ENCODE peak calls at places on chromosomes 7 and 10, in ten cellular contexts. One of them, this sample, is unnamed.

GRCh38 chr7:135672560-135673359 is 10.4 kb downstream of the STMP1 start:
- DNase-seq in HFF-Myc: peak; percentile 77
- DNase-seq in lower lobe of right lung: no peak
- DNase-seq in CD8-positive, alpha-beta T cell: no peak
- DNase-seq in fibroblast of lung: peak; percentile 76
- DNase-seq in spleen: no peak
- DNase-seq in left lung: no peak
- DNase-seq in transverse colon: no peak
- DNase-seq in HepG2: peak; percentile 48
- DNase-seq in endothelial cell: peak; percentile 28
- DNase-seq in this sample: no peak

GRCh38 chr10:44985175-44985681 is 6.6 kb upstream of the DEPP1 start:
- DNase-seq in lower lobe of right lung: no peak
- DNase-seq in fibroblast of lung: no peak
- DNase-seq in CD8-positive, alpha-beta T cell: no peak
- DNase-seq in spleen: no peak
- DNase-seq in left lung: no peak
- DNase-seq in transverse colon: no peak
- DNase-seq in HFF-Myc: no peak
- DNase-seq in HepG2: no peak
- DNase-seq in endothelial cell: no peak
- DNase-seq in this sample: no peak

GRCh38 chr7:27917774-27918314 is 177.9 kb downstream of the TAX1BP1 start:
- DNase-seq in HFF-Myc: no peak
- DNase-seq in endothelial cell: no peak
- DNase-seq in lower lobe of right lung: no peak
- DNase-seq in fibroblast of lung: peak; percentile 87
- DNase-seq in CD8-positive, alpha-beta T cell: no peak
- DNase-seq in transverse colon: no peak
- DNase-seq in HepG2: peak; percentile 19
- DNase-seq in left lung: no peak
- DNase-seq in spleen: no peak
- DNase-seq in this sample: no peak

GRCh38 chr10:44993226-44993921 is 7.3 kb upstream of the ZNF22 start:
- DNase-seq in HFF-Myc: no peak
- DNase-seq in left lung: no peak
- DNase-seq in CD8-positive, alpha-beta T cell: no peak
- DNase-seq in endothelial cell: peak; percentile 1
- DNase-seq in spleen: no peak
- DNase-seq in fibroblast of lung: no peak
- DNase-seq in transverse colon: no peak
- DNase-seq in lower lobe of right lung: no peak
- DNase-seq in HepG2: no peak
- DNase-seq in this sample: no peak

GRCh38 chr7:130593033-130593432 is 75.5 kb downstream of the COPG2 start:
- DNase-seq in transverse colon: no peak
- DNase-seq in CD8-positive, alpha-beta T cell: no peak
- DNase-seq in lower lobe of right lung: no peak
- DNase-seq in endothelial cell: no peak
- DNase-seq in left lung: no peak
- DNase-seq in spleen: no peak
- DNase-seq in fibroblast of lung: peak; percentile 2
- DNase-seq in HFF-Myc: no peak
- DNase-seq in HepG2: no peak
- DNase-seq in this sample: no peak

GRCh38 chr7:81877890-81878289 is 108.0 kb upstream of the HGF start:
- DNase-seq in spleen: no peak
- DNase-seq in transverse colon: no peak
- DNase-seq in CD8-positive, alpha-beta T cell: no peak
- DNase-seq in left lung: no peak
- DNase-seq in lower lobe of right lung: no peak
- DNase-seq in HFF-Myc: no peak
- DNase-seq in fibroblast of lung: no peak
- DNase-seq in HepG2: no peak
- DNase-seq in endothelial cell: no peak
- DNase-seq in this sample: no peak

GRCh38 chr7:156379242-156380070 is 261.1 kb upstream of the RNF32 start:
- DNase-seq in HFF-Myc: no peak
- DNase-seq in endothelial cell: no peak
- DNase-seq in CD8-positive, alpha-beta T cell: no peak
- DNase-seq in HepG2: peak; percentile 83
- DNase-seq in spleen: no peak
- DNase-seq in transverse colon: no peak
- DNase-seq in lower lobe of right lung: peak; percentile 64
- DNase-seq in left lung: peak; percentile 56
- DNase-seq in fibroblast of lung: no peak
- DNase-seq in this sample: no peak

GRCh38 chr10:83489161-83489560 is 650.1 kb upstream of the GHITM start:
- DNase-seq in CD8-positive, alpha-beta T cell: no peak
- DNase-seq in transverse colon: no peak
- DNase-seq in left lung: no peak
- DNase-seq in spleen: no peak
- DNase-seq in fibroblast of lung: no peak
- DNase-seq in lower lobe of right lung: no peak
- DNase-seq in endothelial cell: no peak
- DNase-seq in HFF-Myc: no peak
- DNase-seq in HepG2: no peak
- DNase-seq in this sample: no peak

GRCh38 chr7:139629392-139630082 is 106.1 kb downstream of the CLEC2L start:
- DNase-seq in left lung: no peak
- DNase-seq in fibroblast of lung: no peak
- DNase-seq in lower lobe of right lung: no peak
- DNase-seq in CD8-positive, alpha-beta T cell: no peak
- DNase-seq in transverse colon: no peak
- DNase-seq in endothelial cell: no peak
- DNase-seq in spleen: no peak
- DNase-seq in HFF-Myc: no peak
- DNase-seq in HepG2: no peak
- DNase-seq in this sample: no peak

GRCh38 chr10:84156768-84157167 is 16.8 kb upstream of the GPR15LG start:
- DNase-seq in HFF-Myc: no peak
- DNase-seq in lower lobe of right lung: no peak
- DNase-seq in spleen: peak; percentile 84
- DNase-seq in fibroblast of lung: no peak
- DNase-seq in endothelial cell: no peak
- DNase-seq in CD8-positive, alpha-beta T cell: peak; percentile 52
- DNase-seq in transverse colon: no peak
- DNase-seq in left lung: peak; percentile 39
- DNase-seq in HepG2: no peak
- DNase-seq in this sample: no peak

GRCh38 chr10:48400850-48401220 is 94.4 kb downstream of the MAPK8 start:
- DNase-seq in left lung: no peak
- DNase-seq in HepG2: no peak
- DNase-seq in endothelial cell: no peak
- DNase-seq in CD8-positive, alpha-beta T cell: no peak
- DNase-seq in HFF-Myc: no peak
- DNase-seq in fibroblast of lung: no peak
- DNase-seq in transverse colon: no peak
- DNase-seq in spleen: no peak
- DNase-seq in lower lobe of right lung: no peak
- DNase-seq in this sample: no peak

GRCh38 chr10:124155781-124156401 is 62.5 kb upstream of the CHST15 start:
- DNase-seq in endothelial cell: no peak
- DNase-seq in HepG2: no peak
- DNase-seq in transverse colon: no peak
- DNase-seq in HFF-Myc: no peak
- DNase-seq in spleen: peak; percentile 69
- DNase-seq in fibroblast of lung: peak; percentile 78
- DNase-seq in lower lobe of right lung: no peak
- DNase-seq in CD8-positive, alpha-beta T cell: no peak
- DNase-seq in left lung: no peak
- DNase-seq in this sample: peak; percentile 61

GRCh38 chr7:7452119-7452518 is 83.6 kb downstream of the COL28A1 start:
- DNase-seq in HFF-Myc: no peak
- DNase-seq in transverse colon: peak; percentile 10
- DNase-seq in lower lobe of right lung: no peak
- DNase-seq in HepG2: no peak
- DNase-seq in fibroblast of lung: no peak
- DNase-seq in CD8-positive, alpha-beta T cell: no peak
- DNase-seq in endothelial cell: no peak
- DNase-seq in spleen: no peak
- DNase-seq in left lung: no peak
- DNase-seq in this sample: no peak

GRCh38 chr7:92293887-92294616 is 48.3 kb downstream of the ANKIB1 start:
- DNase-seq in spleen: no peak
- DNase-seq in lower lobe of right lung: no peak
- DNase-seq in left lung: no peak
- DNase-seq in fibroblast of lung: no peak
- DNase-seq in HFF-Myc: no peak
- DNase-seq in endothelial cell: no peak
- DNase-seq in CD8-positive, alpha-beta T cell: no peak
- DNase-seq in transverse colon: no peak
- DNase-seq in HepG2: no peak
- DNase-seq in this sample: no peak

GRCh38 chr7:92297736-92298135 is 52.0 kb downstream of the ANKIB1 start:
- DNase-seq in HepG2: no peak
- DNase-seq in lower lobe of right lung: no peak
- DNase-seq in endothelial cell: no peak
- DNase-seq in CD8-positive, alpha-beta T cell: no peak
- DNase-seq in left lung: no peak
- DNase-seq in fibroblast of lung: no peak
- DNase-seq in HFF-Myc: no peak
- DNase-seq in spleen: no peak
- DNase-seq in transverse colon: no peak
- DNase-seq in this sample: no peak

GRCh38 chr7:92295391-92295790 is 49.6 kb downstream of the ANKIB1 start:
- DNase-seq in lower lobe of right lung: no peak
- DNase-seq in CD8-positive, alpha-beta T cell: no peak
- DNase-seq in spleen: no peak
- DNase-seq in endothelial cell: no peak
- DNase-seq in transverse colon: no peak
- DNase-seq in fibroblast of lung: no peak
- DNase-seq in HFF-Myc: no peak
- DNase-seq in left lung: no peak
- DNase-seq in HepG2: no peak
- DNase-seq in this sample: no peak

GRCh38 chr7:92296898-92297435 is 51.2 kb downstream of the ANKIB1 start:
- DNase-seq in transverse colon: no peak
- DNase-seq in spleen: no peak
- DNase-seq in CD8-positive, alpha-beta T cell: no peak
- DNase-seq in left lung: no peak
- DNase-seq in endothelial cell: no peak
- DNase-seq in lower lobe of right lung: no peak
- DNase-seq in fibroblast of lung: no peak
- DNase-seq in HepG2: no peak
- DNase-seq in HFF-Myc: no peak
- DNase-seq in this sample: no peak

GRCh38 chr7:92296235-92296634 is 50.5 kb downstream of the ANKIB1 start:
- DNase-seq in HFF-Myc: no peak
- DNase-seq in lower lobe of right lung: no peak
- DNase-seq in fibroblast of lung: no peak
- DNase-seq in transverse colon: no peak
- DNase-seq in HepG2: no peak
- DNase-seq in endothelial cell: no peak
- DNase-seq in left lung: no peak
- DNase-seq in CD8-positive, alpha-beta T cell: no peak
- DNase-seq in spleen: no peak
- DNase-seq in this sample: no peak
- TF ChIP-seq CTCF in HFF-Myc: no peak
- TF ChIP-seq CTCF in lower lobe of right lung: no peak
- TF ChIP-seq CTCF in fibroblast of lung: no peak
- TF ChIP-seq CTCF in transverse colon: no peak
- TF ChIP-seq CTCF in HepG2: no peak
- TF ChIP-seq CTCF in endothelial cell: no peak
- TF ChIP-seq CTCF in left lung: no peak
- TF ChIP-seq CTCF in CD8-positive, alpha-beta T cell: no peak
- TF ChIP-seq CTCF in spleen: no peak
- TF ChIP-seq CTCF in this sample: no peak

GRCh38 chr10:97685395-97685958 is 1.6 kb downstream of the AVPI1 start:
- DNase-seq in endothelial cell: peak; percentile 27
- DNase-seq in CD8-positive, alpha-beta T cell: no peak
- DNase-seq in HepG2: peak; percentile 87
- DNase-seq in spleen: no peak
- DNase-seq in left lung: no peak
- DNase-seq in lower lobe of right lung: no peak
- DNase-seq in transverse colon: peak; percentile 66
- DNase-seq in HFF-Myc: no peak
- DNase-seq in fibroblast of lung: peak; percentile 12
- DNase-seq in this sample: no peak
- TF ChIP-seq CTCF in endothelial cell: peak; percentile 61
- TF ChIP-seq CTCF in CD8-positive, alpha-beta T cell: no peak
- TF ChIP-seq CTCF in HepG2: peak; percentile 21
- TF ChIP-seq CTCF in spleen: peak; percentile 26
- TF ChIP-seq CTCF in left lung: peak; percentile 11
- TF ChIP-seq CTCF in lower lobe of right lung: peak; percentile 43
- TF ChIP-seq CTCF in transverse colon: peak; percentile 79
- TF ChIP-seq CTCF in HFF-Myc: peak; percentile 47
- TF ChIP-seq CTCF in fibroblast of lung: peak; percentile 30
- TF ChIP-seq CTCF in this sample: peak; percentile 31

GRCh38 chr7:102874966-102875365 is 37.8 kb upstream of the LRRC17 start:
- DNase-seq in left lung: no peak
- DNase-seq in fibroblast of lung: peak; percentile 78
- DNase-seq in HepG2: no peak
- DNase-seq in transverse colon: no peak
- DNase-seq in endothelial cell: no peak
- DNase-seq in CD8-positive, alpha-beta T cell: no peak
- DNase-seq in HFF-Myc: no peak
- DNase-seq in spleen: no peak
- DNase-seq in lower lobe of right lung: no peak
- DNase-seq in this sample: no peak

GRCh38 chr7:102874166-102874829 is 38.5 kb upstream of the LRRC17 start:
- DNase-seq in lower lobe of right lung: no peak
- DNase-seq in left lung: no peak
- DNase-seq in spleen: no peak
- DNase-seq in transverse colon: no peak
- DNase-seq in HFF-Myc: peak; percentile 46
- DNase-seq in fibroblast of lung: peak; percentile 99
- DNase-seq in HepG2: peak; percentile 73
- DNase-seq in endothelial cell: no peak
- DNase-seq in CD8-positive, alpha-beta T cell: no peak
- DNase-seq in this sample: no peak

GRCh38 chr7:102872460-102872859 is 40.3 kb upstream of the LRRC17 start:
- DNase-seq in left lung: no peak
- DNase-seq in endothelial cell: no peak
- DNase-seq in HepG2: no peak
- DNase-seq in lower lobe of right lung: no peak
- DNase-seq in CD8-positive, alpha-beta T cell: no peak
- DNase-seq in spleen: no peak
- DNase-seq in transverse colon: no peak
- DNase-seq in fibroblast of lung: peak; percentile 100
- DNase-seq in HFF-Myc: peak; percentile 64
- DNase-seq in this sample: no peak

GRCh38 chr7:102873470-102874165 is 39.2 kb upstream of the LRRC17 start:
- DNase-seq in CD8-positive, alpha-beta T cell: no peak
- DNase-seq in transverse colon: no peak
- DNase-seq in endothelial cell: no peak
- DNase-seq in HepG2: no peak
- DNase-seq in HFF-Myc: no peak
- DNase-seq in fibroblast of lung: no peak
- DNase-seq in lower lobe of right lung: no peak
- DNase-seq in left lung: no peak
- DNase-seq in spleen: no peak
- DNase-seq in this sample: no peak

GRCh38 chr7:102875700-102876192 is 37.1 kb upstream of the LRRC17 start:
- DNase-seq in lower lobe of right lung: no peak
- DNase-seq in CD8-positive, alpha-beta T cell: no peak
- DNase-seq in left lung: peak; percentile 35
- DNase-seq in HepG2: peak; percentile 82
- DNase-seq in HFF-Myc: peak; percentile 96
- DNase-seq in endothelial cell: no peak
- DNase-seq in spleen: no peak
- DNase-seq in transverse colon: no peak
- DNase-seq in fibroblast of lung: peak; percentile 100
- DNase-seq in this sample: no peak
- TF ChIP-seq CTCF in lower lobe of right lung: no peak
- TF ChIP-seq CTCF in CD8-positive, alpha-beta T cell: no peak
- TF ChIP-seq CTCF in left lung: no peak
- TF ChIP-seq CTCF in HepG2: no peak
- TF ChIP-seq CTCF in HFF-Myc: no peak
- TF ChIP-seq CTCF in endothelial cell: no peak
- TF ChIP-seq CTCF in spleen: no peak
- TF ChIP-seq CTCF in transverse colon: no peak
- TF ChIP-seq CTCF in fibroblast of lung: no peak
- TF ChIP-seq CTCF in this sample: no peak

GRCh38 chr10:59675812-59676211 is 33.8 kb downstream of the SLC16A9 start:
- DNase-seq in HFF-Myc: no peak
- DNase-seq in endothelial cell: peak; percentile 26
- DNase-seq in fibroblast of lung: no peak
- DNase-seq in CD8-positive, alpha-beta T cell: no peak
- DNase-seq in spleen: no peak
- DNase-seq in HepG2: peak; percentile 28
- DNase-seq in left lung: no peak
- DNase-seq in transverse colon: no peak
- DNase-seq in lower lobe of right lung: no peak
- DNase-seq in this sample: peak; percentile 19
- TF ChIP-seq CTCF in HFF-Myc: peak; percentile 14
- TF ChIP-seq CTCF in endothelial cell: no peak
- TF ChIP-seq CTCF in fibroblast of lung: no peak
- TF ChIP-seq CTCF in CD8-positive, alpha-beta T cell: no peak
- TF ChIP-seq CTCF in spleen: no peak
- TF ChIP-seq CTCF in HepG2: peak; percentile 25
- TF ChIP-seq CTCF in left lung: no peak
- TF ChIP-seq CTCF in transverse colon: no peak
- TF ChIP-seq CTCF in lower lobe of right lung: no peak
- TF ChIP-seq CTCF in this sample: no peak